ENCODE peak calls at places on chromosome 20, in five cellular contexts. S is KBM-7; D is germinal center; E is CD4-positive, alpha-beta T cell; K is kidney epithelial cell. B is an unnamed sample.

GRCh38 chr20:51529758-51530157 is 12.8 kb downstream of the NFATC2 start:
- DNase-seq in S (no peak), D (no peak), E (peak; percentile 19), K (no peak), B (no peak)

GRCh38 chr20:46568570-46569129 is 18.2 kb upstream of the OCSTAMP start:
- DNase-seq in S (no peak), K (no peak), E (no peak), D (no peak), B (no peak)

GRCh38 chr20:58374027-58374850 is 14.8 kb upstream of the VAPB start:
- DNase-seq in E (no peak), K (no peak), S (peak; percentile 36), D (no peak), B (no peak)

GRCh38 chr20:50188287-50188688 is 2.3 kb upstream of the CEBPB start:
- DNase-seq in S (no peak), K (no peak), E (no peak), D (no peak), B (no peak)

GRCh38 chr20:38774167-38774566 is 25.9 kb downstream of the ACTR5 start:
- DNase-seq in S (no peak), D (no peak), K (no peak), E (no peak), B (no peak)

GRCh38 chr20:37690626-37691369 is 3.0 kb upstream of the CTNNBL1 start:
- DNase-seq in E (no peak), K (no peak), S (no peak), D (no peak), B (no peak)

GRCh38 chr20:44026932-44027685 is 112.5 kb downstream of the TOX2 start:
- DNase-seq in E (no peak), K (no peak), S (no peak), D (no peak), B (no peak)

GRCh38 chr20:63363981-63364536 is 2.9 kb upstream of the CHRNA4 start:
- DNase-seq in K (no peak), E (no peak), D (no peak), S (no peak), B (no peak)

GRCh38 chr20:1809121-1809520 is 86.1 kb upstream of the SIRPA start:
- DNase-seq in E (no peak), S (no peak), D (no peak), K (peak; percentile 89), B (peak; percentile 60)

GRCh38 chr20:24102290-24102689 is 113.7 kb upstream of the GGTLC1 start:
- DNase-seq in S (peak; percentile 53), K (no peak), D (no peak), E (no peak), B (no peak)

GRCh38 chr20:63125581-63125892 is 90.4 kb downstream of the YTHDF1 start:
- DNase-seq in K (no peak), S (no peak), D (no peak), E (no peak), B (no peak)

GRCh38 chr20:62355527-62356142 is 11.5 kb downstream of the LAMA5 start:
- DNase-seq in K (no peak), E (no peak), S (no peak), D (no peak), B (no peak)

GRCh38 chr20:54320148-54320607 is 112.3 kb downstream of the PFDN4 start:
- DNase-seq in S (no peak), K (no peak), E (no peak), D (no peak), B (no peak)

GRCh38 chr20:61736001-61736635 is 329.6 kb downstream of the TAF4 start:
- DNase-seq in K (no peak), S (no peak), D (no peak), E (no peak), B (no peak)

GRCh38 chr20:2775139-2775538 is 25.3 kb downstream of the CPXM1 start:
- DNase-seq in D (no peak), K (no peak), S (no peak), E (no peak), B (no peak)

GRCh38 chr20:16955971-16956370 is 207.8 kb downstream of the OTOR start:
- DNase-seq in K (no peak), S (no peak), D (no peak), E (no peak), B (no peak)

GRCh38 chr20:24723953-24724352 is 225.1 kb upstream of the CST7 start:
- DNase-seq in E (no peak), K (no peak), S (no peak), D (no peak), B (no peak)

GRCh38 chr20:33277471-33278441 is 5.3 kb upstream of the BPIFB1 start:
- DNase-seq in S (no peak), K (no peak), D (no peak), E (no peak), B (no peak)

GRCh38 chr20:33626190-33626589 is 35.9 kb upstream of the C20orf144 start:
- DNase-seq in E (no peak), S (no peak), D (no peak), K (no peak), B (no peak)

GRCh38 chr20:2103454-2104153 is 2.0 kb downstream of the STK35 start:
- DNase-seq in D (no peak), E (no peak), S (peak; percentile 25), K (no peak), B (no peak)

GRCh38 chr20:37347891-37348642 is 2.1 kb downstream of the SRC start:
- DNase-seq in S (peak; percentile 20), D (no peak), E (no peak), K (no peak), B (no peak)

GRCh38 chr20:53146201-53146891 is 174.2 kb downstream of the TSHZ2 start:
- DNase-seq in K (no peak), D (no peak), E (no peak), S (no peak), B (no peak)

GRCh38 chr20:63151554-63152321 is 64.2 kb downstream of the YTHDF1 start:
- DNase-seq in E (no peak), K (no peak), S (no peak), D (no peak), B (no peak)

GRCh38 chr20:47521059-47521808 is 19.5 kb downstream of the NCOA3 start:
- DNase-seq in K (no peak), S (no peak), D (no peak), E (no peak), B (no peak)

B was measured in epithelial cell of proximal tubule.